ENCODE peak calls at places on chromosomes 11 and 22, in five cellular contexts. One of them, this sample, is unnamed.

GRCh38 chr11:23976776-23977380 is 520.0 kb upstream of the LUZP2 start:
- DNase-seq in K562: no peak
- DNase-seq in activated CD4-positive, alpha-beta T cell treated with anti-CD3 and anti-CD28 coated beads, Interleukin-2, amount 50 U/mL, for 48 hours: no peak
- DNase-seq in RWPE1: no peak
- DNase-seq in fibroblast of mammary gland: peak
- DNase-seq in this sample: no peak

GRCh38 chr11:95341246-95341645 is 110.2 kb upstream of the SESN3 start:
- DNase-seq in fibroblast of mammary gland: peak
- DNase-seq in K562: no peak
- DNase-seq in activated CD4-positive, alpha-beta T cell treated with anti-CD3 and anti-CD28 coated beads, Interleukin-2, amount 50 U/mL, for 48 hours: no peak
- DNase-seq in RWPE1: no peak
- DNase-seq in this sample: no peak

GRCh38 chr11:128898580-128899344 is 7.6 kb downstream of the KCNJ5 start:
- DNase-seq in activated CD4-positive, alpha-beta T cell treated with anti-CD3 and anti-CD28 coated beads, Interleukin-2, amount 50 U/mL, for 48 hours: no peak
- DNase-seq in K562: no peak
- DNase-seq in fibroblast of mammary gland: peak
- DNase-seq in RWPE1: no peak
- DNase-seq in this sample: no peak

GRCh38 chr11:95140397-95141030 is 50.9 kb downstream of the ENDOD1 start:
- DNase-seq in K562: no peak
- DNase-seq in RWPE1: no peak
- DNase-seq in activated CD4-positive, alpha-beta T cell treated with anti-CD3 and anti-CD28 coated beads, Interleukin-2, amount 50 U/mL, for 48 hours: no peak
- DNase-seq in fibroblast of mammary gland: peak
- DNase-seq in this sample: peak

GRCh38 chr11:127998421-127998820 is 588.9 kb downstream of the ETS1 start:
- DNase-seq in fibroblast of mammary gland: no peak
- DNase-seq in activated CD4-positive, alpha-beta T cell treated with anti-CD3 and anti-CD28 coated beads, Interleukin-2, amount 50 U/mL, for 48 hours: no peak
- DNase-seq in RWPE1: no peak
- DNase-seq in K562: no peak
- DNase-seq in this sample: no peak

GRCh38 chr11:706957-707816 is 1.2 kb downstream of the EPS8L2 start:
- DNase-seq in activated CD4-positive, alpha-beta T cell treated with anti-CD3 and anti-CD28 coated beads, Interleukin-2, amount 50 U/mL, for 48 hours: no peak
- DNase-seq in fibroblast of mammary gland: no peak
- DNase-seq in K562: no peak
- DNase-seq in RWPE1: no peak
- DNase-seq in this sample: no peak

GRCh38 chr11:72430743-72431570 is 3.4 kb downstream of the CLPB start:
- DNase-seq in fibroblast of mammary gland: peak
- DNase-seq in K562: peak
- DNase-seq in activated CD4-positive, alpha-beta T cell treated with anti-CD3 and anti-CD28 coated beads, Interleukin-2, amount 50 U/mL, for 48 hours: peak
- DNase-seq in RWPE1: peak
- DNase-seq in this sample: peak

GRCh38 chr11:132335311-132335710 is 964.9 kb downstream of the NTM start:
- DNase-seq in activated CD4-positive, alpha-beta T cell treated with anti-CD3 and anti-CD28 coated beads, Interleukin-2, amount 50 U/mL, for 48 hours: no peak
- DNase-seq in K562: no peak
- DNase-seq in fibroblast of mammary gland: no peak
- DNase-seq in RWPE1: no peak
- DNase-seq in this sample: no peak

GRCh38 chr11:130945945-130946344 is 29.7 kb upstream of the SNX19 start:
- DNase-seq in RWPE1: peak
- DNase-seq in fibroblast of mammary gland: peak
- DNase-seq in activated CD4-positive, alpha-beta T cell treated with anti-CD3 and anti-CD28 coated beads, Interleukin-2, amount 50 U/mL, for 48 hours: no peak
- DNase-seq in K562: no peak
- DNase-seq in this sample: no peak

GRCh38 chr22:26684173-26684572 is 26.8 kb downstream of the MIAT start:
- DNase-seq in K562: no peak
- DNase-seq in RWPE1: no peak
- DNase-seq in activated CD4-positive, alpha-beta T cell treated with anti-CD3 and anti-CD28 coated beads, Interleukin-2, amount 50 U/mL, for 48 hours: no peak
- DNase-seq in fibroblast of mammary gland: no peak
- DNase-seq in this sample: no peak

GRCh38 chr11:133724116-133724515 is 121.2 kb downstream of the SPATA19 start:
- DNase-seq in fibroblast of mammary gland: no peak
- DNase-seq in activated CD4-positive, alpha-beta T cell treated with anti-CD3 and anti-CD28 coated beads, Interleukin-2, amount 50 U/mL, for 48 hours: no peak
- DNase-seq in RWPE1: no peak
- DNase-seq in K562: no peak
- DNase-seq in this sample: no peak

GRCh38 chr22:33850724-33851123 is 69.6 kb downstream of the LARGE1 start:
- DNase-seq in fibroblast of mammary gland: no peak
- DNase-seq in activated CD4-positive, alpha-beta T cell treated with anti-CD3 and anti-CD28 coated beads, Interleukin-2, amount 50 U/mL, for 48 hours: no peak
- DNase-seq in K562: no peak
- DNase-seq in RWPE1: no peak
- DNase-seq in this sample: no peak

GRCh38 chr11:108663154-108663877 is 1.6 kb upstream of the DDX10 start:
- DNase-seq in RWPE1: no peak
- DNase-seq in fibroblast of mammary gland: no peak
- DNase-seq in K562: no peak
- DNase-seq in activated CD4-positive, alpha-beta T cell treated with anti-CD3 and anti-CD28 coated beads, Interleukin-2, amount 50 U/mL, for 48 hours: no peak
- DNase-seq in this sample: no peak

GRCh38 chr22:39898997-39899396 is 1.9 kb upstream of the GRAP2 start:
- DNase-seq in activated CD4-positive, alpha-beta T cell treated with anti-CD3 and anti-CD28 coated beads, Interleukin-2, amount 50 U/mL, for 48 hours: no peak
- DNase-seq in K562: no peak
- DNase-seq in RWPE1: no peak
- DNase-seq in fibroblast of mammary gland: no peak
- DNase-seq in this sample: no peak

GRCh38 chr11:11267312-11267711 is 85.7 kb downstream of the CSNK2A3 start:
- DNase-seq in activated CD4-positive, alpha-beta T cell treated with anti-CD3 and anti-CD28 coated beads, Interleukin-2, amount 50 U/mL, for 48 hours: no peak
- DNase-seq in K562: no peak
- DNase-seq in RWPE1: peak
- DNase-seq in fibroblast of mammary gland: no peak
- DNase-seq in this sample: no peak

GRCh38 chr11:130055637-130056036 is 14.1 kb upstream of the APLP2 start:
- DNase-seq in activated CD4-positive, alpha-beta T cell treated with anti-CD3 and anti-CD28 coated beads, Interleukin-2, amount 50 U/mL, for 48 hours: no peak
- DNase-seq in fibroblast of mammary gland: peak
- DNase-seq in K562: no peak
- DNase-seq in RWPE1: peak
- DNase-seq in this sample: no peak

GRCh38 chr11:47400813-47401279 is 7.5 kb upstream of the SLC39A13 start:
- DNase-seq in fibroblast of mammary gland: no peak
- DNase-seq in RWPE1: no peak
- DNase-seq in K562: peak
- DNase-seq in activated CD4-positive, alpha-beta T cell treated with anti-CD3 and anti-CD28 coated beads, Interleukin-2, amount 50 U/mL, for 48 hours: no peak
- DNase-seq in this sample: peak

GRCh38 chr22:46070722-46071450 is 79.4 kb upstream of the PPARA start:
- DNase-seq in activated CD4-positive, alpha-beta T cell treated with anti-CD3 and anti-CD28 coated beads, Interleukin-2, amount 50 U/mL, for 48 hours: peak
- DNase-seq in RWPE1: no peak
- DNase-seq in fibroblast of mammary gland: no peak
- DNase-seq in K562: no peak
- DNase-seq in this sample: no peak

GRCh38 chr11:62120466-62120865 is 3.3 kb upstream of the INCENP start:
- DNase-seq in K562: no peak
- DNase-seq in RWPE1: no peak
- DNase-seq in activated CD4-positive, alpha-beta T cell treated with anti-CD3 and anti-CD28 coated beads, Interleukin-2, amount 50 U/mL, for 48 hours: no peak
- DNase-seq in fibroblast of mammary gland: no peak
- DNase-seq in this sample: no peak

GRCh38 chr11:103091024-103091423 is 936 bp downstream of the DCUN1D5 start:
- DNase-seq in K562: no peak
- DNase-seq in activated CD4-positive, alpha-beta T cell treated with anti-CD3 and anti-CD28 coated beads, Interleukin-2, amount 50 U/mL, for 48 hours: no peak
- DNase-seq in RWPE1: peak
- DNase-seq in fibroblast of mammary gland: no peak
- DNase-seq in this sample: peak

GRCh38 chr11:115215694-115216615 is 288.3 kb downstream of the CADM1 start:
- DNase-seq in RWPE1: no peak
- DNase-seq in fibroblast of mammary gland: no peak
- DNase-seq in K562: no peak
- DNase-seq in activated CD4-positive, alpha-beta T cell treated with anti-CD3 and anti-CD28 coated beads, Interleukin-2, amount 50 U/mL, for 48 hours: no peak
- DNase-seq in this sample: peak

GRCh38 chr11:114984611-114985163 is 306.4 kb downstream of the NXPE2 start:
- DNase-seq in RWPE1: no peak
- DNase-seq in fibroblast of mammary gland: no peak
- DNase-seq in K562: no peak
- DNase-seq in activated CD4-positive, alpha-beta T cell treated with anti-CD3 and anti-CD28 coated beads, Interleukin-2, amount 50 U/mL, for 48 hours: no peak
- DNase-seq in this sample: no peak

GRCh38 chr11:118625976-118626375 is 18.6 kb downstream of the PHLDB1 start:
- DNase-seq in RWPE1: no peak
- DNase-seq in K562: peak
- DNase-seq in activated CD4-positive, alpha-beta T cell treated with anti-CD3 and anti-CD28 coated beads, Interleukin-2, amount 50 U/mL, for 48 hours: no peak
- DNase-seq in fibroblast of mammary gland: no peak
- DNase-seq in this sample: peak

GRCh38 chr11:122344281-122344680 is 228.3 kb upstream of the BLID start:
- DNase-seq in activated CD4-positive, alpha-beta T cell treated with anti-CD3 and anti-CD28 coated beads, Interleukin-2, amount 50 U/mL, for 48 hours: no peak
- DNase-seq in K562: no peak
- DNase-seq in fibroblast of mammary gland: peak
- DNase-seq in RWPE1: peak
- DNase-seq in this sample: no peak

GRCh38 chr22:38788417-38788816 is 5.5 kb downstream of the DNAL4 start:
- DNase-seq in RWPE1: no peak
- DNase-seq in K562: no peak
- DNase-seq in fibroblast of mammary gland: peak
- DNase-seq in activated CD4-positive, alpha-beta T cell treated with anti-CD3 and anti-CD28 coated beads, Interleukin-2, amount 50 U/mL, for 48 hours: no peak
- DNase-seq in this sample: no peak

GRCh38 chr11:76653674-76654309 is 16.8 kb downstream of the LRRC32 start:
- DNase-seq in RWPE1: no peak
- DNase-seq in activated CD4-positive, alpha-beta T cell treated with anti-CD3 and anti-CD28 coated beads, Interleukin-2, amount 50 U/mL, for 48 hours: no peak
- DNase-seq in K562: no peak
- DNase-seq in fibroblast of mammary gland: peak
- DNase-seq in this sample: no peak

GRCh38 chr11:11297578-11297977 is 55.5 kb downstream of the CSNK2A3 start:
- DNase-seq in fibroblast of mammary gland: peak
- DNase-seq in K562: no peak
- DNase-seq in activated CD4-positive, alpha-beta T cell treated with anti-CD3 and anti-CD28 coated beads, Interleukin-2, amount 50 U/mL, for 48 hours: no peak
- DNase-seq in RWPE1: peak
- DNase-seq in this sample: no peak

GRCh38 chr22:27809226-27809625 is 7.7 kb upstream of the MN1 start:
- DNase-seq in fibroblast of mammary gland: no peak
- DNase-seq in K562: no peak
- DNase-seq in RWPE1: no peak
- DNase-seq in activated CD4-positive, alpha-beta T cell treated with anti-CD3 and anti-CD28 coated beads, Interleukin-2, amount 50 U/mL, for 48 hours: no peak
- DNase-seq in this sample: no peak

GRCh38 chr11:68436985-68437926 is 23.3 kb upstream of the PPP6R3 start:
- DNase-seq in K562: peak
- DNase-seq in activated CD4-positive, alpha-beta T cell treated with anti-CD3 and anti-CD28 coated beads, Interleukin-2, amount 50 U/mL, for 48 hours: no peak
- DNase-seq in RWPE1: peak
- DNase-seq in fibroblast of mammary gland: peak
- DNase-seq in this sample: no peak

GRCh38 chr11:36409152-36409713 is 100.8 kb downstream of the TRAF6 start:
- DNase-seq in fibroblast of mammary gland: peak
- DNase-seq in activated CD4-positive, alpha-beta T cell treated with anti-CD3 and anti-CD28 coated beads, Interleukin-2, amount 50 U/mL, for 48 hours: peak
- DNase-seq in RWPE1: no peak
- DNase-seq in K562: peak
- DNase-seq in this sample: no peak

GRCh38 chr22:48622891-48623545 is 1204.7 kb downstream of the BRD1 start:
- DNase-seq in fibroblast of mammary gland: no peak
- DNase-seq in K562: no peak
- DNase-seq in activated CD4-positive, alpha-beta T cell treated with anti-CD3 and anti-CD28 coated beads, Interleukin-2, amount 50 U/mL, for 48 hours: no peak
- DNase-seq in RWPE1: no peak
- DNase-seq in this sample: no peak

This sample was measured in erythroblast.